ENCODE peak calls at places on chromosomes 7 and 10, in seven cellular contexts. Z is neural crest cell, G is iPS-NIHi11, J is epithelial cell of prostate, B is fibroblast of the aortic adventitia, K is GM13977, S is GM12891. U is an unnamed sample.

GRCh38 chr7:102944241-102944640 is 31.4 kb downstream of the LRRC17 start:
- DNase-seq in B (no peak), S (no peak), Z (no peak), J (no peak), K (no peak), G (no peak), U (no peak)

GRCh38 chr7:79455173-79455790 is 1.8 kb upstream of the MAGI2 start:
- DNase-seq in S (no peak), K (peak; percentile 4), G (no peak), Z (no peak), B (peak; percentile 17), J (no peak), U (no peak)

GRCh38 chr10:102208311-102209035 is 17.6 kb upstream of the ELOVL3 start:
- DNase-seq in K (no peak), S (no peak), Z (no peak), J (no peak), G (no peak), B (peak; percentile 93), U (no peak)

GRCh38 chr7:35729061-35729783 is 34.3 kb upstream of the HERPUD2 start:
- DNase-seq in J (no peak), S (no peak), B (no peak), K (peak; percentile 61), G (no peak), Z (no peak), U (no peak)

GRCh38 chr7:142459557-142459963 is 201.7 kb upstream of the PRSS58 start:
- DNase-seq in S (no peak), G (peak; percentile 70), K (peak; percentile 40), B (peak; percentile 89), Z (peak; percentile 22), J (no peak), U (peak; percentile 77)

GRCh38 chr7:2632717-2633537 is 1.1 kb downstream of the TTYH3 start:
- DNase-seq in J (no peak), B (peak; percentile 64), K (peak; percentile 78), G (no peak), Z (no peak), S (no peak), U (peak; percentile 85)

GRCh38 chr10:27819781-27820531 is 74.3 kb upstream of the MKX start:
- DNase-seq in S (no peak), B (peak; percentile 31), Z (no peak), J (no peak), G (no peak), K (no peak), U (peak; percentile 6)

GRCh38 chr7:156842740-156843140 is 50.2 kb downstream of the LMBR1 start:
- DNase-seq in B (no peak), K (no peak), G (peak; percentile 17), S (no peak), Z (no peak), J (no peak), U (no peak)

GRCh38 chr7:102814025-102814471 is 65.2 kb downstream of the FAM185A start:
- DNase-seq in K (no peak), G (no peak), Z (no peak), J (peak; percentile 57), S (no peak), B (peak; percentile 60), U (peak; percentile 33)

GRCh38 chr10:92758594-92758993 is 68.8 kb downstream of the HHEX start:
- DNase-seq in B (no peak), Z (no peak), J (no peak), K (no peak), S (no peak), G (no peak), U (no peak)

GRCh38 chr7:4836206-4836661 is 25.6 kb downstream of the PAPOLB start:
- DNase-seq in K (no peak), Z (no peak), S (no peak), B (no peak), G (no peak), J (no peak), U (no peak)

GRCh38 chr7:8178353-8178752 is 83.6 kb downstream of the ICA1 start:
- DNase-seq in K (no peak), Z (no peak), J (no peak), B (no peak), S (no peak), G (no peak), U (no peak)

GRCh38 chr7:100568936-100569844 is 4.5 kb downstream of the SAP25 start:
- DNase-seq in B (no peak), G (peak; percentile 73), K (peak; percentile 70), S (no peak), Z (peak; percentile 55), J (no peak), U (peak; percentile 71)

GRCh38 chr7:115346685-115347084 is 424.8 kb downstream of the MDFIC start:
- DNase-seq in K (no peak), B (no peak), G (no peak), S (no peak), Z (no peak), J (no peak), U (no peak)

GRCh38 chr10:11539191-11539868 is 72.1 kb downstream of the USP6NL start:
- DNase-seq in Z (no peak), S (no peak), K (no peak), B (peak; percentile 69), J (peak; percentile 39), G (no peak), U (peak; percentile 58)

GRCh38 chr7:8387551-8388256 is 45.7 kb upstream of the NXPH1 start:
- DNase-seq in K (no peak), Z (no peak), B (no peak), S (no peak), G (no peak), J (no peak), U (no peak)

GRCh38 chr10:44832595-44833390 is 78.3 kb upstream of the TMEM72 start:
- DNase-seq in G (no peak), J (no peak), K (no peak), S (no peak), B (no peak), Z (no peak), U (no peak)

U was measured in mesenchymal stem cell.